ENCODE peak calls at places on chromosomes 12 and 14, in four cellular contexts. B is HL-60, A is NCI-H460, F is CMK. O is an unnamed sample.

GRCh38 chr12:106845910-106846309 is 71.4 kb downstream of the RIC8B start:
- DNase-seq in B (no peak), A (no peak), F (no peak), O (no peak)

GRCh38 chr14:87503711-87504110 is 489.3 kb downstream of the GALC start:
- DNase-seq in B (no peak), A (no peak), F (no peak), O (no peak)

GRCh38 chr14:34665785-34666425 is 36.0 kb upstream of the SNX6 start:
- DNase-seq in B (no peak), A (peak; percentile 16), F (no peak), O (no peak)

GRCh38 chr12:20798561-20798960 is 11.9 kb upstream of the SLCO1B3 start:
- DNase-seq in B (no peak), A (peak; percentile 32), F (no peak), O (no peak)

GRCh38 chr12:93195511-93195910 is 182.2 kb upstream of the NUDT4 start:
- DNase-seq in B (no peak), A (no peak), F (no peak), O (no peak)

GRCh38 chr14:100341301-100342031 is 18.3 kb downstream of the SLC25A47 start:
- DNase-seq in B (peak; percentile 85), A (no peak), F (no peak), O (no peak)

GRCh38 chr12:23333938-23334337 is 615.5 kb downstream of the SOX5 start:
- DNase-seq in B (no peak), A (no peak), F (no peak), O (no peak)

GRCh38 chr12:81644503-81644902 is 114.6 kb downstream of the PPFIA2 start:
- DNase-seq in B (peak; percentile 6), A (peak; percentile 41), F (no peak), O (no peak)

GRCh38 chr12:80894179-80894578 is 43.6 kb downstream of the LIN7A start:
- DNase-seq in B (no peak), A (no peak), F (no peak), O (no peak)

GRCh38 chr14:97164014-97164413 is 366.8 kb downstream of the VRK1 start:
- DNase-seq in B (no peak), A (no peak), F (no peak), O (no peak)

GRCh38 chr12:49089831-49090773 is 4.5 kb downstream of the DHH start:
- DNase-seq in B (no peak), A (no peak), F (no peak), O (no peak)